ENCODE peak calls at places on chromosomes 3 and 15, in seven cellular contexts. One of them, this sample, is unnamed.

GRCh38 chr3:172836390-172836997 is 86.0 kb downstream of the ECT2 start:
- DNase-seq in choroid plexus epithelial cell: peak
- DNase-seq in brain microvascular endothelial cell: peak
- DNase-seq in cardiac muscle cell: peak
- DNase-seq in OCI-LY7: peak
- DNase-seq in prostate gland: no peak
- DNase-seq in cardiac fibroblast: peak
- DNase-seq in this sample: peak

GRCh38 chr15:96225642-96226259 is 104.7 kb upstream of the NR2F2 start:
- DNase-seq in choroid plexus epithelial cell: no peak
- DNase-seq in brain microvascular endothelial cell: no peak
- DNase-seq in cardiac muscle cell: no peak
- DNase-seq in OCI-LY7: no peak
- DNase-seq in prostate gland: no peak
- DNase-seq in cardiac fibroblast: no peak
- DNase-seq in this sample: no peak

GRCh38 chr3:35648347-35648746 is 9.0 kb downstream of the ARPP21 start:
- DNase-seq in choroid plexus epithelial cell: peak
- DNase-seq in brain microvascular endothelial cell: peak
- DNase-seq in cardiac muscle cell: no peak
- DNase-seq in OCI-LY7: no peak
- DNase-seq in prostate gland: no peak
- DNase-seq in cardiac fibroblast: peak
- DNase-seq in this sample: no peak

GRCh38 chr3:39378092-39378491 is 5.1 kb upstream of the SLC25A38 start:
- DNase-seq in choroid plexus epithelial cell: peak
- DNase-seq in brain microvascular endothelial cell: peak
- DNase-seq in cardiac muscle cell: peak
- DNase-seq in OCI-LY7: peak
- DNase-seq in prostate gland: peak
- DNase-seq in cardiac fibroblast: peak
- DNase-seq in this sample: peak

GRCh38 chr15:79169531-79170123 is 79.0 kb upstream of the RASGRF1 start:
- DNase-seq in choroid plexus epithelial cell: no peak
- DNase-seq in brain microvascular endothelial cell: no peak
- DNase-seq in cardiac muscle cell: no peak
- DNase-seq in OCI-LY7: no peak
- DNase-seq in prostate gland: no peak
- DNase-seq in cardiac fibroblast: peak
- DNase-seq in this sample: no peak

GRCh38 chr3:136069933-136070332 is 104.4 kb downstream of the PPP2R3A start:
- DNase-seq in choroid plexus epithelial cell: no peak
- DNase-seq in brain microvascular endothelial cell: no peak
- DNase-seq in cardiac muscle cell: no peak
- DNase-seq in OCI-LY7: no peak
- DNase-seq in prostate gland: no peak
- DNase-seq in cardiac fibroblast: no peak
- DNase-seq in this sample: peak

GRCh38 chr3:73255609-73256029 is 194.2 kb downstream of the EBLN2 start:
- DNase-seq in choroid plexus epithelial cell: peak
- DNase-seq in brain microvascular endothelial cell: peak
- DNase-seq in cardiac muscle cell: peak
- DNase-seq in OCI-LY7: no peak
- DNase-seq in prostate gland: no peak
- DNase-seq in cardiac fibroblast: peak
- DNase-seq in this sample: peak

GRCh38 chr15:77221708-77222107 is 150.8 kb upstream of the TSPAN3 start:
- DNase-seq in choroid plexus epithelial cell: no peak
- DNase-seq in brain microvascular endothelial cell: no peak
- DNase-seq in cardiac muscle cell: no peak
- DNase-seq in OCI-LY7: no peak
- DNase-seq in prostate gland: no peak
- DNase-seq in cardiac fibroblast: no peak
- DNase-seq in this sample: no peak

GRCh38 chr15:85754993-85755392 is 39.7 kb downstream of the KLHL25 start:
- DNase-seq in choroid plexus epithelial cell: no peak
- DNase-seq in brain microvascular endothelial cell: no peak
- DNase-seq in cardiac muscle cell: no peak
- DNase-seq in OCI-LY7: no peak
- DNase-seq in prostate gland: peak
- DNase-seq in cardiac fibroblast: no peak
- DNase-seq in this sample: peak

GRCh38 chr15:99106417-99107220 is 1.7 kb downstream of the SYNM start:
- DNase-seq in choroid plexus epithelial cell: peak
- DNase-seq in brain microvascular endothelial cell: peak
- DNase-seq in cardiac muscle cell: no peak
- DNase-seq in OCI-LY7: no peak
- DNase-seq in prostate gland: no peak
- DNase-seq in cardiac fibroblast: peak
- DNase-seq in this sample: no peak

GRCh38 chr3:25354071-25354470 is 74.0 kb upstream of the RARB start:
- DNase-seq in choroid plexus epithelial cell: peak
- DNase-seq in brain microvascular endothelial cell: peak
- DNase-seq in cardiac muscle cell: no peak
- DNase-seq in OCI-LY7: no peak
- DNase-seq in prostate gland: no peak
- DNase-seq in cardiac fibroblast: peak
- DNase-seq in this sample: peak

GRCh38 chr15:53559364-53560253 is 199.9 kb downstream of the WDR72 start:
- DNase-seq in choroid plexus epithelial cell: no peak
- DNase-seq in brain microvascular endothelial cell: no peak
- DNase-seq in cardiac muscle cell: no peak
- DNase-seq in OCI-LY7: no peak
- DNase-seq in prostate gland: no peak
- DNase-seq in cardiac fibroblast: no peak
- DNase-seq in this sample: no peak

GRCh38 chr3:14430706-14431470 is 28.5 kb downstream of the SLC6A6 start:
- DNase-seq in choroid plexus epithelial cell: no peak
- DNase-seq in brain microvascular endothelial cell: no peak
- DNase-seq in cardiac muscle cell: no peak
- DNase-seq in OCI-LY7: no peak
- DNase-seq in prostate gland: no peak
- DNase-seq in cardiac fibroblast: no peak
- DNase-seq in this sample: no peak
- H3K4me3 ChIP-seq in choroid plexus epithelial cell: no peak
- H3K4me3 ChIP-seq in brain microvascular endothelial cell: no peak
- H3K4me3 ChIP-seq in cardiac muscle cell: no peak
- H3K4me3 ChIP-seq in OCI-LY7: peak
- H3K4me3 ChIP-seq in prostate gland: no peak
- H3K4me3 ChIP-seq in cardiac fibroblast: no peak
- H3K4me3 ChIP-seq in this sample: no peak

DNA sequence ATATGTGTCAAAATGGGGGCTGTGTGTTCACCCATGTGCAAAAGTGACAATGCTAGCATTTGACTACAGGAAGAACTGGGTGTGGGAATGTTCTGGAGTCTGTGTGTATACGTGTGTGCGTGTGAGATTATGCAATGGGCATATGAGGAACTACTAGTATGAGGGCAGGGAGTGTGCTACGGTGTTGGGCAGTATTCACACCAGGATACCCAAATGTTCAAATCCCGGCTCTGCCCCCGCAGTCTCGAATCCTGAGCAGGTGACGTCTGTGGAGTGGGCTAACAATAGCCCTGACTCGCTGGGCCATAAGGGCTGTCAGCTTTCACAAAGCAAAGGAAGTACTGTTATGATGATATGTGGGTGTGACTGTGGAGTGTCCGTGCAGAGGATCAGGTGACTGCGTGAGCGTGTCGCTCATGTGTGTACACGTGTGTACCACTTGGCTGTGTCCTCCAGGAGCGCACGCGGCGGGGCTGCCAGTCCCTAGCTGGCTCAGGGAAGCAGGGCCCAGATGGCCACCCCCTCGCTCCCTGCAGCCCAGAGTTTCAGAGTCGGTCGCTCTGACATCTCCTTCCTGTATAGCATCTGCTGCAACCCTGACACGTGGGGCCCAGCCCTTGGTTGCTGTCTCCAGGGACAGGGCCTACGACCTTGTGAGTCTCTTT is 27.2 kb downstream of the IQSEC1 start:
- DNase-seq in choroid plexus epithelial cell: no peak
- DNase-seq in brain microvascular endothelial cell: no peak
- DNase-seq in cardiac muscle cell: no peak
- DNase-seq in OCI-LY7: peak
- DNase-seq in prostate gland: no peak
- DNase-seq in cardiac fibroblast: no peak
- DNase-seq in this sample: no peak
- TF ChIP-seq CTCF in choroid plexus epithelial cell: no peak
- TF ChIP-seq CTCF in brain microvascular endothelial cell: no peak
- TF ChIP-seq CTCF in cardiac muscle cell: no peak
- TF ChIP-seq CTCF in OCI-LY7: no peak
- TF ChIP-seq CTCF in prostate gland: no peak
- TF ChIP-seq CTCF in cardiac fibroblast: no peak
- TF ChIP-seq CTCF in this sample: no peak

GRCh38 chr3:58010562-58010961 is 2.3 kb downstream of the FLNB start:
- DNase-seq in choroid plexus epithelial cell: no peak
- DNase-seq in brain microvascular endothelial cell: no peak
- DNase-seq in cardiac muscle cell: no peak
- DNase-seq in OCI-LY7: no peak
- DNase-seq in prostate gland: no peak
- DNase-seq in cardiac fibroblast: no peak
- DNase-seq in this sample: peak

GRCh38 chr3:58009749-58010535 is 1.7 kb downstream of the FLNB start:
- DNase-seq in choroid plexus epithelial cell: no peak
- DNase-seq in brain microvascular endothelial cell: no peak
- DNase-seq in cardiac muscle cell: no peak
- DNase-seq in OCI-LY7: peak
- DNase-seq in prostate gland: peak
- DNase-seq in cardiac fibroblast: no peak
- DNase-seq in this sample: no peak

GRCh38 chr3:58013099-58013498 is 4.9 kb downstream of the FLNB start:
- DNase-seq in choroid plexus epithelial cell: no peak
- DNase-seq in brain microvascular endothelial cell: no peak
- DNase-seq in cardiac muscle cell: no peak
- DNase-seq in OCI-LY7: no peak
- DNase-seq in prostate gland: no peak
- DNase-seq in cardiac fibroblast: no peak
- DNase-seq in this sample: no peak

GRCh38 chr3:58012302-58012701 is 4.1 kb downstream of the FLNB start:
- DNase-seq in choroid plexus epithelial cell: no peak
- DNase-seq in brain microvascular endothelial cell: no peak
- DNase-seq in cardiac muscle cell: no peak
- DNase-seq in OCI-LY7: no peak
- DNase-seq in prostate gland: no peak
- DNase-seq in cardiac fibroblast: no peak
- DNase-seq in this sample: no peak

GRCh38 chr3:58011580-58011979 is 3.4 kb downstream of the FLNB start:
- DNase-seq in choroid plexus epithelial cell: no peak
- DNase-seq in brain microvascular endothelial cell: no peak
- DNase-seq in cardiac muscle cell: no peak
- DNase-seq in OCI-LY7: no peak
- DNase-seq in prostate gland: no peak
- DNase-seq in cardiac fibroblast: no peak
- DNase-seq in this sample: no peak
- H3K4me3 ChIP-seq in choroid plexus epithelial cell: no peak
- H3K4me3 ChIP-seq in brain microvascular endothelial cell: peak
- H3K4me3 ChIP-seq in cardiac muscle cell: no peak
- H3K4me3 ChIP-seq in OCI-LY7: no peak
- H3K4me3 ChIP-seq in prostate gland: no peak
- H3K4me3 ChIP-seq in cardiac fibroblast: no peak
- H3K4me3 ChIP-seq in this sample: peak

GRCh38 chr3:193945126-193945525 is 190.8 kb upstream of the HES1 start:
- DNase-seq in choroid plexus epithelial cell: no peak
- DNase-seq in brain microvascular endothelial cell: no peak
- DNase-seq in cardiac muscle cell: no peak
- DNase-seq in OCI-LY7: no peak
- DNase-seq in prostate gland: no peak
- DNase-seq in cardiac fibroblast: no peak
- DNase-seq in this sample: no peak
- TF ChIP-seq CTCF in choroid plexus epithelial cell: no peak
- TF ChIP-seq CTCF in brain microvascular endothelial cell: no peak
- TF ChIP-seq CTCF in cardiac muscle cell: no peak
- TF ChIP-seq CTCF in OCI-LY7: no peak
- TF ChIP-seq CTCF in prostate gland: no peak
- TF ChIP-seq CTCF in cardiac fibroblast: no peak
- TF ChIP-seq CTCF in this sample: no peak

This sample was measured in AG10803.